ENCODE peak calls at places on chromosomes 2 and 18, in ten cellular contexts. M is A549; T is type B pancreatic cell; W is glutamatergic neuron; X is nephron progenitor cell; Z is fibroblast of pulmonary artery; O is epithelial cell of proximal tubule; Y is CD8-positive, alpha-beta T cell; K is psoas muscle; A is kidney epithelial cell. N is an unnamed sample.

GRCh38 chr2:46216213-46216612 is 81.0 kb upstream of the EPAS1 start:
- DNase-seq in K (no peak), X (no peak), Z (peak; percentile 38), Y (no peak), W (no peak), T (no peak), M (no peak), A (no peak), O (no peak), N (peak; percentile 81)

GRCh38 chr2:232229917-232230310 is 148.6 kb upstream of the ALPP start:
- DNase-seq in A (no peak), X (no peak), T (no peak), M (no peak), O (no peak), W (no peak), K (no peak), Z (peak; percentile 35), Y (no peak), N (peak; percentile 14)

GRCh38 chr18:76564636-76565237 is 69.7 kb upstream of the ZNF516 start:
- DNase-seq in Z (no peak), M (no peak), W (no peak), A (no peak), K (no peak), T (no peak), O (no peak), Y (no peak), X (no peak), N (no peak)

GRCh38 chr2:61343141-61343540 is 127.7 kb downstream of the USP34 start:
- DNase-seq in X (no peak), Y (no peak), T (no peak), W (no peak), O (no peak), M (no peak), Z (no peak), A (no peak), K (no peak), N (no peak)

GRCh38 chr2:219001577-219002394 is 8.6 kb upstream of the CRYBA2 start:
- DNase-seq in Y (no peak), O (no peak), A (no peak), T (peak; percentile 72), Z (no peak), M (no peak), K (no peak), W (peak; percentile 49), X (peak; percentile 30), N (no peak)

GRCh38 chr2:173311844-173312606 is 42.6 kb upstream of the CDCA7 start:
- DNase-seq in X (no peak), O (no peak), Y (no peak), K (no peak), Z (no peak), T (no peak), A (no peak), W (no peak), M (no peak), N (no peak)

GRCh38 chr2:128458438-128458837 is 139.8 kb upstream of the HS6ST1 start:
- DNase-seq in W (no peak), M (no peak), T (no peak), K (no peak), Y (no peak), O (no peak), Z (no peak), X (no peak), A (no peak), N (no peak)

GRCh38 chr18:75209952-75210261 is 690 bp upstream of the TSHZ1 start:
- DNase-seq in O (no peak), M (no peak), X (no peak), Y (no peak), A (no peak), T (no peak), K (no peak), W (no peak), Z (no peak), N (no peak)

GRCh38 chr2:85913854-85914524 is 25.2 kb upstream of the ST3GAL5 start:
- DNase-seq in K (no peak), O (no peak), X (no peak), M (peak; percentile 50), A (no peak), W (no peak), Z (peak; percentile 80), T (no peak), Y (no peak), N (peak; percentile 59)

GRCh38 chr2:207498427-207498826 is 31.3 kb upstream of the CREB1 start:
- DNase-seq in M (no peak), W (no peak), A (no peak), T (no peak), Z (no peak), X (no peak), K (no peak), Y (no peak), O (no peak), N (no peak)
- TF ChIP-seq CTCF in M (no peak), W (no peak), A (no peak), T (no peak), Z (no peak), X (no peak), K (no peak), Y (no peak), O (no peak), N (no peak)

GRCh38 chr18:58319719-58320118 is 275.7 kb downstream of the NEDD4L start:
- DNase-seq in A (no peak), M (no peak), Y (no peak), X (no peak), K (no peak), W (no peak), T (no peak), O (no peak), Z (no peak), N (no peak)

GRCh38 chr18:58324824-58325520 is 280.9 kb downstream of the NEDD4L start:
- DNase-seq in Z (no peak), Y (no peak), W (no peak), K (no peak), A (no peak), X (no peak), T (no peak), M (no peak), O (no peak), N (no peak)

GRCh38 chr18:58316943-58317342 is 272.9 kb downstream of the NEDD4L start:
- DNase-seq in O (no peak), X (no peak), K (no peak), W (no peak), Z (no peak), T (no peak), M (no peak), Y (no peak), A (no peak), N (no peak)

GRCh38 chr18:58321986-58322385 is 278.0 kb downstream of the NEDD4L start:
- DNase-seq in K (peak; percentile 79), Z (peak; percentile 77), W (no peak), O (peak; percentile 32), X (no peak), Y (peak; percentile 6), M (peak; percentile 75), A (peak; percentile 44), T (no peak), N (peak; percentile 86)

DNA sequence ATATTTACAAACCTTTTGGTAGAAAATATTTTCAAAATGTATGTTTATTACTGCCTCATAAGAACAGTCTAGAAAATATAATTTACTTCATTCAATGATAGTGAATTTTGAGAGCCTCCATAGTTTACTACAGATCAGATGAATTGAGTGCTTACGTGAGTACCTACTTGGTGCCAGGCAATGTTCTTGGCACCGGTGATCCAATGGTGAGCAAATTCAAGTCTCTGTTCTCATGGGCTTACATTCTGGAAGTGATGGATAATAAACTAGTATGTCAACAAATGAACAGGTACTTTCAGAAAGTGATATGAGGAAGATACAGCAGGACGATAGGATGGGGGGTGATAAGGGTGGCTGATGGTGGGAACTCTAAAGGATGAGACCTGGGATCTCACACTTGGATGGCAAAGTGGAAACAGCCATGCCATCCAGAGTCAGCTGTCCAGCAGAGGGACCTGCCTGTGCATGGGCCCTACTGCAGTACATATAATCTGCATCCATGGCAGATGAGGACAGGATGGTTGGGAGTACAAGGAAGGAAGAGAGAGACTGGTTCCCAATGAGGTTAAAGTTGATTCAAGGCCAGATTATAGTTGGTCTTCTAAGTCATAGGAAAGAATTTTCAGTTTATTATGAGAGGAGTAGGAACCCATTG is 277.0 kb downstream of the NEDD4L start:
- DNase-seq in W (no peak), Y (no peak), T (no peak), K (no peak), Z (no peak), O (no peak), X (no peak), M (no peak), A (no peak), N (no peak)
- TF ChIP-seq CTCF in W (no peak), Y (no peak), T (no peak), K (no peak), Z (no peak), O (no peak), X (no peak), M (no peak), A (no peak), N (no peak)

GRCh38 chr2:44342854-44343253 is 18.4 kb downstream of the PREPL start:
- DNase-seq in W (no peak), A (no peak), X (no peak), Z (peak; percentile 47), T (no peak), O (no peak), K (no peak), Y (no peak), M (peak; percentile 66), N (peak; percentile 7)
- TF ChIP-seq CTCF in W (peak; percentile 8), A (peak; percentile 48), X (no peak), Z (peak; percentile 35), T (peak; percentile 64), O (peak; percentile 57), K (peak; percentile 19), Y (peak; percentile 61), M (peak; percentile 68), N (no peak)

DNA sequence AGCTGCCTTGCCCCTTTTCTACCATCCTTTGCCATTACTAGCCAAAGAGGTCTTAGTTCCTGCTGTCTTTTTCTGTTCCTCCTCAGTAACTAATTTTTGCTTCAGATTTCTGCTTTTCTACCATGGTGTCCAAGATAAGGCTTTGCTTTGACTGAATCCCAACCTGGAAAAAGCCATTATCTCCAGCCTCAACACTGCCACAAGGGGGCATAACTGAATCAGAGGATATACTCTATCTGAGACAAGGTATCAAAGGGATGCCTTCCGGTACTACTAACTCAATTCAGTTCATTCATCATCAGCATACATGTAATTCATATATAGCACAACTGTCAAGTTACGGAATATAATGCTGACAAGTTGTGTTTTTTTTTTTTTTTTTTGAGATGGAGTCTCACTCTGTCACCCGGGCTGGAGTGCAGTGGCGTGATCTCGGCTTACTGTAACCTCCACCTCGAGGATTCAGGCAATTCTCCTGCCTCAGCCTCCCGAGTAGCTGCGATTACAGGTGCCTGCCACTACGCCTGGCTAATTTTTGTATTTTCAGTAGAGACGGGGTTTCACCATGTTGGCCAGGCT is 11.4 kb downstream of the OSGEPL1 start:
- DNase-seq in Z (peak; percentile 52), T (no peak), X (peak; percentile 32), A (no peak), K (no peak), Y (peak; percentile 4), M (peak; percentile 38), O (no peak), W (peak; percentile 50), N (peak; percentile 54)
- TF ChIP-seq CTCF in Z (peak; percentile 82), T (peak; percentile 75), X (peak; percentile 57), A (peak; percentile 62), K (peak; percentile 50), Y (peak; percentile 64), M (peak; percentile 60), O (peak; percentile 83), W (peak; percentile 71), N (peak; percentile 80)

GRCh38 chr18:47870605-47871004 is 59.9 kb downstream of the SMAD2 start:
- DNase-seq in A (no peak), X (no peak), K (no peak), Z (no peak), W (no peak), T (no peak), Y (no peak), O (no peak), M (no peak), N (no peak)
- TF ChIP-seq CTCF in A (no peak), X (no peak), K (no peak), Z (no peak), W (no peak), T (no peak), Y (no peak), O (no peak), M (no peak), N (no peak)

N was measured in foreskin fibroblast.